ENCODE peak calls at places on chromosomes 3 and 15, in seven cellular contexts. Q is psoas muscle, E is heart right ventricle, R is BE2C, C is T-cell, M is SHP77, B is upper lobe of left lung. Z is an unnamed sample.

GRCh38 chr15:73922186-73923151 is 3.8 kb upstream of the LOXL1 start:
- DNase-seq in Q (no peak), E (peak; percentile 44), R (peak; percentile 83), C (no peak), M (no peak), B (no peak), Z (peak; percentile 34)

GRCh38 chr15:77784361-77785292 is 151.9 kb upstream of the LINGO1 start:
- DNase-seq in Q (no peak), E (no peak), R (peak; percentile 34), C (no peak), M (no peak), B (no peak), Z (peak; percentile 57)

GRCh38 chr3:4804161-4805058 is 174.8 kb upstream of the BHLHE40 start:
- DNase-seq in Q (no peak), E (no peak), R (no peak), C (no peak), M (no peak), B (no peak), Z (no peak)

GRCh38 chr3:153330891-153331290 is 168.9 kb downstream of the RAP2B start:
- DNase-seq in Q (no peak), E (no peak), R (no peak), C (no peak), M (no peak), B (no peak), Z (peak; percentile 30)

GRCh38 chr15:51186846-51187340 is 92.2 kb upstream of the TNFAIP8L3 start:
- DNase-seq in Q (no peak), E (no peak), R (no peak), C (no peak), M (no peak), B (no peak), Z (no peak)

GRCh38 chr3:100206687-100207086 is 54.1 kb upstream of the TBC1D23 start:
- DNase-seq in Q (no peak), E (no peak), R (no peak), C (no peak), M (no peak), B (no peak), Z (no peak)

GRCh38 chr3:42746455-42747450 is 26.3 kb downstream of the CCDC13 start:
- DNase-seq in Q (no peak), E (no peak), R (no peak), C (no peak), M (no peak), B (no peak), Z (no peak)

GRCh38 chr15:85296615-85297402 is 83.6 kb upstream of the AKAP13 start:
- DNase-seq in Q (no peak), E (peak; percentile 32), R (peak; percentile 72), C (peak; percentile 59), M (peak; percentile 81), B (no peak), Z (peak; percentile 82)

Z was measured in ELR.